ENCODE peak calls at places on chromosome 1, in four cellular contexts. O is WTC11, H is K562, Q is HepG2. W is an unnamed sample.

GRCh38 chr1:202579806-202580205 is 130.4 kb downstream of the SYT2 start:
- DNase-seq in O (no peak), Q (no peak), H (no peak), W (no peak)

GRCh38 chr1:203322480-203323179 is 17.3 kb downstream of the BTG2 start:
- DNase-seq in H (no peak), O (no peak), Q (no peak), W (no peak)

GRCh38 chr1:183778006-183778405 is 26.9 kb upstream of the RGL1 start:
- DNase-seq in Q (no peak), O (no peak), H (no peak), W (no peak)

GRCh38 chr1:178238722-178239510 is 145.0 kb downstream of the RASAL2 start:
- DNase-seq in H (no peak), O (no peak), Q (peak; percentile 91), W (no peak)

GRCh38 chr1:117812868-117813511 is 116.4 kb downstream of the GDAP2 start:
- DNase-seq in O (no peak), Q (peak; percentile 31), H (no peak), W (no peak)

GRCh38 chr1:23589506-23589872 is 30.2 kb upstream of the ID3 start:
- DNase-seq in Q (no peak), H (no peak), O (no peak), W (no peak)

GRCh38 chr1:101238041-101238515 is 1.3 kb downstream of the S1PR1 start:
- DNase-seq in Q (no peak), H (no peak), O (peak; percentile 25), W (no peak)

GRCh38 chr1:1910651-1911389 is 4.2 kb upstream of the CALML6 start:
- DNase-seq in H (no peak), Q (no peak), O (no peak), W (no peak)

GRCh38 chr1:29754608-29755375 is 518.5 kb downstream of the PTPRU start:
- DNase-seq in Q (no peak), O (no peak), H (no peak), W (no peak)

GRCh38 chr1:9996624-9997582 is at the start of gene RBP7:
- DNase-seq in Q (no peak), O (peak; percentile 56), H (peak; percentile 71), W (peak; percentile 75)

GRCh38 chr1:19337289-19337688 is 25.2 kb downstream of the SLC66A1 start:
- DNase-seq in Q (no peak), O (no peak), H (no peak), W (no peak)

GRCh38 chr1:185426761-185427698 is 110.0 kb upstream of the IVNS1ABP start:
- DNase-seq in Q (no peak), O (no peak), H (no peak), W (no peak)

GRCh38 chr1:116572771-116573170 is 1.9 kb upstream of the CD58 start:
- DNase-seq in Q (no peak), O (no peak), H (no peak), W (no peak)

GRCh38 chr1:153000294-153000693 is 1.3 kb upstream of the SPRR3 start:
- DNase-seq in O (no peak), H (no peak), Q (no peak), W (no peak)

GRCh38 chr1:26721669-26722355 is 26.0 kb downstream of the ARID1A start:
- DNase-seq in Q (no peak), O (no peak), H (peak; percentile 41), W (no peak)

GRCh38 chr1:9009438-9010366 is 16.5 kb downstream of the SLC2A7 start:
- DNase-seq in H (peak; percentile 64), Q (no peak), O (peak; percentile 83), W (peak; percentile 60)

GRCh38 chr1:109931189-109931672 is 20.6 kb downstream of the CSF1 start:
- DNase-seq in Q (peak; percentile 82), H (peak; percentile 74), O (peak; percentile 95), W (peak; percentile 80)

GRCh38 chr1:6475381-6476133 is 9.6 kb upstream of the TNFRSF25 start:
- DNase-seq in H (peak; percentile 96), Q (no peak), O (peak; percentile 80), W (peak; percentile 94)

GRCh38 chr1:157460381-157460780 is 91.9 kb downstream of the FCRL5 start:
- DNase-seq in O (no peak), H (no peak), Q (no peak), W (no peak)

GRCh38 chr1:192993426-192994085 is 65.6 kb downstream of the UCHL5 start:
- DNase-seq in O (no peak), H (no peak), Q (no peak), W (no peak)

GRCh38 chr1:59043796-59044195 is 253.1 kb upstream of the FGGY start:
- DNase-seq in Q (peak; percentile 66), O (no peak), H (no peak), W (no peak)

GRCh38 chr1:12634696-12635202 is 9.1 kb upstream of the AADACL4 start:
- DNase-seq in O (no peak), H (no peak), Q (no peak), W (no peak)

GRCh38 chr1:12636098-12636950 is 7.6 kb upstream of the AADACL4 start:
- DNase-seq in O (peak; percentile 40), H (no peak), Q (no peak), W (no peak)

GRCh38 chr1:12631571-12631970 is 12.3 kb upstream of the AADACL4 start:
- DNase-seq in O (no peak), H (no peak), Q (no peak), W (no peak)

GRCh38 chr1:12630946-12631540 is 12.8 kb upstream of the AADACL4 start:
- DNase-seq in O (no peak), H (no peak), Q (no peak), W (no peak)

GRCh38 chr1:12634156-12634555 is 9.7 kb upstream of the AADACL4 start:
- DNase-seq in Q (no peak), O (no peak), H (no peak), W (no peak)
- TF ChIP-seq FOXJ3 in Q (no peak), O (no peak), H (no peak), W (no peak)

GRCh38 chr1:41895552-41895951 is 23.2 kb downstream of the HIVEP3 start:
- DNase-seq in O (no peak), Q (no peak), H (peak; percentile 52), W (no peak)

GRCh38 chr1:41900611-41901444 is 17.9 kb downstream of the HIVEP3 start:
- DNase-seq in H (no peak), Q (no peak), O (no peak), W (no peak)

GRCh38 chr1:41901551-41901950 is 17.2 kb downstream of the HIVEP3 start:
- DNase-seq in Q (no peak), H (no peak), O (no peak), W (no peak)

GRCh38 chr1:41894778-41895483 is 23.8 kb downstream of the HIVEP3 start:
- DNase-seq in O (no peak), Q (no peak), H (no peak), W (no peak)

DNA sequence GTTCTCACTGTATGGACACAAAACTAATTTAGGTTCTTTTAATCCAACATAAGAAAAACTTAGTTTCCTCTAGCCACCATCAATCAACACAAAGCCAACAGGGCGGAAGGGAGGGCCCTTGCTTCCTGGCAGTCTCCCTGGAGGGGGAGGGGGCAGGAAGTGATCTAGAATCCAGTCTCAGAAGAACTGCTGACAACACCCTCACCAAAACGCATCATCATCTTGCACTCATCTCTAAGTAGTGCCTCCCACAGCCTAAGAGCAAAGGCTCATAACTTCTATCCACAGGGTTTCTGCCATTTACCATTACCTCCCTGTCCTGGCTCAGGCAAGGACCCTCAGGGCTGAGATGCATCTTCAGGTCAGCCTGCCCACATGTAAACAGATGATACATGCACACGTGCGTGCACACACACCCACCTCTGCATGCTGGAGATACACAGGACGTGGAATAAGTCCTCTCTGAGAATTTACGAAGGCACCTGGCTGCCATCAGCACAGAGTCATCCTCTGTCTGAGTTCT is 20.5 kb downstream of the HIVEP3 start:
- DNase-seq in Q (no peak), O (no peak), H (peak; percentile 30), W (no peak)
- TF ChIP-seq FOXJ3 in Q (no peak), O (no peak), H (no peak), W (no peak)

DNA sequence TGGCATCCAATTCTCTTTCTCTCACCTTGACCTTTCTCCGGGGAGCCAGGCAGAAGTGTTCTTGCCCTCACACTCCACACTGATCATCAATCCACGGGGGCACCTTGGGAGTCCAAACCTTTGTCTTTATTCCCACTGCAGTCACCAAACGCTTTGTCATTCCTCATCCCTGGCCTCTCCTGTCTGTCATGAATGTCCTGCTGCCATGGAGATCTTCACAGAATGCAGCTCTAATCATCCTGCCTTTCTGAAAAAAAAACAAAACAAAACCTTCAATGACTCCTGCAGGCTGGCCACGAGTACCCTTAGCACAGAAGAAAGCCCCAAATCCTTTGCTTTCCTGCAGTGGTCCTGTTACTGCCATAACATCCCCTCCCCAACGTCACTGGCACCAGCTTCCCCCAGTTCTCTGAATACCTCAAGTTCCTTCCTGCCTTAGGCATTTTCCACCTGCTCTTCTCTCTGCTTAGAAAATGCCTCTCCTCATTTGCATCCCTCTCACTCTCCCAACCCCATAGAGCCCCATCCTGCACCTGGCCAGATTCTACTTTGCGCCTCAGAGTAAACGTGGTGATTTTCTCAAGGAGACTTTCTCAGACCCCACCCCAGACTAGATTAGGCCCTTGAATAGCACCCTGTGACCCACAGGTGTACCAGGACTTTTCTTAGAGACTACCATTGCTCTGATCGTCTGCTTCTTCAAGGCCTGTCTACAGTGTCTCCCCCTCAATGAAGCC is 131.1 kb downstream of the AK5 start:
- DNase-seq in O (peak; percentile 14), Q (no peak), H (no peak), W (no peak)
- TF ChIP-seq FOXJ3 in O (no peak), Q (no peak), H (no peak), W (no peak)

DNA sequence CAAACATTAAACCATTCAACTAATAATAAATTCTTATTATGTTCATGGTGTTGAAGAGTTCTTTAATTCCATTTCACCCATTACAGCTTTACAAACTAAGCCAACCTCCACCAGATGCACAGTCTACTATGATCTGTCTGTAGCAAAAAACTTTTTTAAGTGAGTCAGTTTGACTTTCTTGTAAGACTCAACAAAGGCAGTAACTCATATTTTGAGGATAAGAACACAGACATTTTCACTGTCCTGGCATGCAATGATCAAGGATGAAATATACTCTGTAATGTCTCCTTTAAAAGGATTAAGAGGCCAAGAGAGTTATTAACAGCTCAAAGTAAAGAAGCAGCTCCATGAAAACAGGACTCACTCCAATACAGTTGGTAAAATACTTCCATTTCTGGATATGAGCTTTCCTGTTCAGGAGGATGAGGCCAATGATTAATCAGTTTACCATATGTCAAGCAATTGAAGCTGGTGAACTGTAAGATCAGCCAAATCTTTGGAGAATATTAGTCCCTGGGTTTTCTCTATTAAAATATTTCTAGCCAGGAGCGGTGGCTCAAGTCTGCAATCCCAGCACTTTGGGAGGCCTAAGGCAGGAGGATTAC is 20.5 kb downstream of the XKR8 start:
- DNase-seq in O (no peak), H (no peak), Q (no peak), W (no peak)
- TF ChIP-seq FOXJ3 in O (no peak), H (no peak), Q (no peak), W (no peak)

GRCh38 chr1:32761253-32761877 is 55.8 kb downstream of the YARS1 start:
- DNase-seq in H (peak; percentile 84), Q (no peak), O (peak; percentile 50), W (peak; percentile 67)
- TF ChIP-seq FOXJ3 in H (no peak), Q (no peak), O (no peak), W (no peak)